ENCODE peak calls at places on chromosome 3, in four cellular contexts. One of them, this sample, is unnamed.

GRCh38 chr3:171803044-171803443 is 7.2 kb downstream of the PLD1 start:
- DNase-seq in stimulated activated CD4-positive, alpha-beta T cell treated with anti-CD3 and anti-CD28 coated beads, Interleukin-12 subunit alpha, Interleukin-12 subunit beta, amount 100 ng/mL, for 48 hours: no peak
- DNase-seq in iPS-NIHi11: no peak
- DNase-seq in stimulated activated effector memory CD8-positive, alpha-beta T cell treated with anti-CD3 and anti-CD28 coated beads, Interleukin-12 subunit alpha, Interleukin-12 subunit beta, amount 100 ng/mL, for 72 hours: peak
- DNase-seq in this sample: no peak

GRCh38 chr3:172550347-172550943 is 27.2 kb upstream of the TNFSF10 start:
- DNase-seq in stimulated activated effector memory CD8-positive, alpha-beta T cell treated with anti-CD3 and anti-CD28 coated beads, Interleukin-12 subunit alpha, Interleukin-12 subunit beta, amount 100 ng/mL, for 72 hours: peak
- DNase-seq in stimulated activated CD4-positive, alpha-beta T cell treated with anti-CD3 and anti-CD28 coated beads, Interleukin-12 subunit alpha, Interleukin-12 subunit beta, amount 100 ng/mL, for 48 hours: peak
- DNase-seq in iPS-NIHi11: no peak
- DNase-seq in this sample: no peak

GRCh38 chr3:55673764-55674163 is 186.7 kb upstream of the WNT5A start:
- DNase-seq in stimulated activated CD4-positive, alpha-beta T cell treated with anti-CD3 and anti-CD28 coated beads, Interleukin-12 subunit alpha, Interleukin-12 subunit beta, amount 100 ng/mL, for 48 hours: no peak
- DNase-seq in iPS-NIHi11: no peak
- DNase-seq in stimulated activated effector memory CD8-positive, alpha-beta T cell treated with anti-CD3 and anti-CD28 coated beads, Interleukin-12 subunit alpha, Interleukin-12 subunit beta, amount 100 ng/mL, for 72 hours: no peak
- DNase-seq in this sample: no peak

GRCh38 chr3:4426261-4426781 is 40.7 kb downstream of the SUMF1 start:
- DNase-seq in stimulated activated CD4-positive, alpha-beta T cell treated with anti-CD3 and anti-CD28 coated beads, Interleukin-12 subunit alpha, Interleukin-12 subunit beta, amount 100 ng/mL, for 48 hours: no peak
- DNase-seq in iPS-NIHi11: no peak
- DNase-seq in stimulated activated effector memory CD8-positive, alpha-beta T cell treated with anti-CD3 and anti-CD28 coated beads, Interleukin-12 subunit alpha, Interleukin-12 subunit beta, amount 100 ng/mL, for 72 hours: no peak
- DNase-seq in this sample: no peak

GRCh38 chr3:66435988-66436387 is 64.8 kb downstream of the LRIG1 start:
- DNase-seq in stimulated activated CD4-positive, alpha-beta T cell treated with anti-CD3 and anti-CD28 coated beads, Interleukin-12 subunit alpha, Interleukin-12 subunit beta, amount 100 ng/mL, for 48 hours: no peak
- DNase-seq in stimulated activated effector memory CD8-positive, alpha-beta T cell treated with anti-CD3 and anti-CD28 coated beads, Interleukin-12 subunit alpha, Interleukin-12 subunit beta, amount 100 ng/mL, for 72 hours: no peak
- DNase-seq in iPS-NIHi11: no peak
- DNase-seq in this sample: no peak

GRCh38 chr3:126925411-126926171 is 57.3 kb upstream of the PLXNA1 start:
- DNase-seq in stimulated activated effector memory CD8-positive, alpha-beta T cell treated with anti-CD3 and anti-CD28 coated beads, Interleukin-12 subunit alpha, Interleukin-12 subunit beta, amount 100 ng/mL, for 72 hours: no peak
- DNase-seq in iPS-NIHi11: no peak
- DNase-seq in stimulated activated CD4-positive, alpha-beta T cell treated with anti-CD3 and anti-CD28 coated beads, Interleukin-12 subunit alpha, Interleukin-12 subunit beta, amount 100 ng/mL, for 48 hours: no peak
- DNase-seq in this sample: no peak

GRCh38 chr3:172448661-172449467 is 608 bp upstream of the GHSR start:
- DNase-seq in iPS-NIHi11: no peak
- DNase-seq in stimulated activated CD4-positive, alpha-beta T cell treated with anti-CD3 and anti-CD28 coated beads, Interleukin-12 subunit alpha, Interleukin-12 subunit beta, amount 100 ng/mL, for 48 hours: no peak
- DNase-seq in stimulated activated effector memory CD8-positive, alpha-beta T cell treated with anti-CD3 and anti-CD28 coated beads, Interleukin-12 subunit alpha, Interleukin-12 subunit beta, amount 100 ng/mL, for 72 hours: no peak
- DNase-seq in this sample: no peak

GRCh38 chr3:45223889-45224730 is 2.0 kb downstream of the TMEM158 start:
- DNase-seq in iPS-NIHi11: no peak
- DNase-seq in stimulated activated effector memory CD8-positive, alpha-beta T cell treated with anti-CD3 and anti-CD28 coated beads, Interleukin-12 subunit alpha, Interleukin-12 subunit beta, amount 100 ng/mL, for 72 hours: no peak
- DNase-seq in stimulated activated CD4-positive, alpha-beta T cell treated with anti-CD3 and anti-CD28 coated beads, Interleukin-12 subunit alpha, Interleukin-12 subunit beta, amount 100 ng/mL, for 48 hours: no peak
- DNase-seq in this sample: no peak

GRCh38 chr3:189766416-189766815 is 135.2 kb downstream of the TP63 start:
- DNase-seq in stimulated activated effector memory CD8-positive, alpha-beta T cell treated with anti-CD3 and anti-CD28 coated beads, Interleukin-12 subunit alpha, Interleukin-12 subunit beta, amount 100 ng/mL, for 72 hours: no peak
- DNase-seq in stimulated activated CD4-positive, alpha-beta T cell treated with anti-CD3 and anti-CD28 coated beads, Interleukin-12 subunit alpha, Interleukin-12 subunit beta, amount 100 ng/mL, for 48 hours: no peak
- DNase-seq in iPS-NIHi11: peak
- DNase-seq in this sample: no peak

GRCh38 chr3:33115024-33115768 is 1.4 kb downstream of the CRTAP start:
- DNase-seq in stimulated activated effector memory CD8-positive, alpha-beta T cell treated with anti-CD3 and anti-CD28 coated beads, Interleukin-12 subunit alpha, Interleukin-12 subunit beta, amount 100 ng/mL, for 72 hours: no peak
- DNase-seq in iPS-NIHi11: no peak
- DNase-seq in stimulated activated CD4-positive, alpha-beta T cell treated with anti-CD3 and anti-CD28 coated beads, Interleukin-12 subunit alpha, Interleukin-12 subunit beta, amount 100 ng/mL, for 48 hours: no peak
- DNase-seq in this sample: no peak

GRCh38 chr3:55000546-55000945 is 72.7 kb upstream of the LRTM1 start:
- DNase-seq in stimulated activated CD4-positive, alpha-beta T cell treated with anti-CD3 and anti-CD28 coated beads, Interleukin-12 subunit alpha, Interleukin-12 subunit beta, amount 100 ng/mL, for 48 hours: no peak
- DNase-seq in stimulated activated effector memory CD8-positive, alpha-beta T cell treated with anti-CD3 and anti-CD28 coated beads, Interleukin-12 subunit alpha, Interleukin-12 subunit beta, amount 100 ng/mL, for 72 hours: no peak
- DNase-seq in iPS-NIHi11: peak
- DNase-seq in this sample: no peak